ENCODE peak calls at places on chromosomes 4 and X, in six cellular contexts. One of them, this sample, is unnamed.

GRCh38 chrX:34619920-34620319 is 37.2 kb downstream of the TMEM47 start:
- DNase-seq in lower lobe of right lung: no peak
- DNase-seq in colonic mucosa: no peak
- DNase-seq in left lung: no peak
- DNase-seq in Peyer's patch: no peak
- DNase-seq in heart right ventricle: no peak
- DNase-seq in this sample: no peak

GRCh38 chr4:122845760-122846159 is 19.1 kb downstream of the FGF2 start:
- DNase-seq in heart right ventricle: no peak
- DNase-seq in colonic mucosa: no peak
- DNase-seq in left lung: no peak
- DNase-seq in lower lobe of right lung: no peak
- DNase-seq in Peyer's patch: no peak
- DNase-seq in this sample: no peak

GRCh38 chrX:70262952-70263567 is 3.1 kb upstream of the P2RY4 start:
- DNase-seq in Peyer's patch: no peak
- DNase-seq in lower lobe of right lung: no peak
- DNase-seq in heart right ventricle: peak; percentile 14
- DNase-seq in left lung: peak; percentile 39
- DNase-seq in colonic mucosa: peak; percentile 56
- DNase-seq in this sample: peak; percentile 69

GRCh38 chr4:112523008-112523440 is 7.0 kb upstream of the NEUROG2 start:
- DNase-seq in colonic mucosa: no peak
- DNase-seq in left lung: no peak
- DNase-seq in Peyer's patch: peak; percentile 23
- DNase-seq in lower lobe of right lung: no peak
- DNase-seq in heart right ventricle: no peak
- DNase-seq in this sample: peak; percentile 24

GRCh38 chrX:74420194-74421035 is 878 bp upstream of the SLC16A2 start:
- DNase-seq in lower lobe of right lung: peak; percentile 63
- DNase-seq in left lung: peak; percentile 64
- DNase-seq in colonic mucosa: peak; percentile 51
- DNase-seq in heart right ventricle: peak; percentile 77
- DNase-seq in Peyer's patch: no peak
- DNase-seq in this sample: peak; percentile 47

GRCh38 chrX:47723689-47724088 is 64.7 kb upstream of the UXT start:
- DNase-seq in left lung: no peak
- DNase-seq in colonic mucosa: no peak
- DNase-seq in heart right ventricle: no peak
- DNase-seq in lower lobe of right lung: no peak
- DNase-seq in Peyer's patch: no peak
- DNase-seq in this sample: no peak

GRCh38 chrX:16807548-16807947 is 21.3 kb downstream of the TXLNG start:
- DNase-seq in heart right ventricle: no peak
- DNase-seq in Peyer's patch: no peak
- DNase-seq in left lung: no peak
- DNase-seq in colonic mucosa: no peak
- DNase-seq in lower lobe of right lung: no peak
- DNase-seq in this sample: no peak

GRCh38 chrX:1248381-1249061 is 20.1 kb upstream of the CSF2RA start:
- DNase-seq in heart right ventricle: peak; percentile 12
- DNase-seq in lower lobe of right lung: peak; percentile 49
- DNase-seq in colonic mucosa: no peak
- DNase-seq in Peyer's patch: no peak
- DNase-seq in left lung: no peak
- DNase-seq in this sample: no peak

GRCh38 chr4:153142700-153143438 is 61.4 kb upstream of the TRIM2 start:
- DNase-seq in colonic mucosa: peak; percentile 92
- DNase-seq in heart right ventricle: peak; percentile 62
- DNase-seq in Peyer's patch: peak; percentile 23
- DNase-seq in lower lobe of right lung: peak; percentile 80
- DNase-seq in left lung: peak; percentile 70
- DNase-seq in this sample: peak; percentile 86

GRCh38 chr4:81651500-81651899 is 179.8 kb upstream of the RASGEF1B start:
- DNase-seq in left lung: no peak
- DNase-seq in Peyer's patch: no peak
- DNase-seq in colonic mucosa: no peak
- DNase-seq in heart right ventricle: no peak
- DNase-seq in lower lobe of right lung: no peak
- DNase-seq in this sample: no peak

GRCh38 chrX:108090474-108091265 is 672 bp downstream of the PSMD10 start:
- DNase-seq in left lung: no peak
- DNase-seq in lower lobe of right lung: no peak
- DNase-seq in colonic mucosa: no peak
- DNase-seq in heart right ventricle: no peak
- DNase-seq in Peyer's patch: no peak
- DNase-seq in this sample: no peak

GRCh38 chrX:17020828-17021821 is 74.7 kb downstream of the REPS2 start:
- DNase-seq in Peyer's patch: no peak
- DNase-seq in heart right ventricle: no peak
- DNase-seq in lower lobe of right lung: no peak
- DNase-seq in left lung: no peak
- DNase-seq in colonic mucosa: no peak
- DNase-seq in this sample: no peak

GRCh38 chrX:57447856-57448255 is 144.0 kb upstream of the ZXDB start:
- DNase-seq in left lung: no peak
- DNase-seq in heart right ventricle: no peak
- DNase-seq in colonic mucosa: no peak
- DNase-seq in Peyer's patch: no peak
- DNase-seq in lower lobe of right lung: no peak
- DNase-seq in this sample: no peak

GRCh38 chrX:66074920-66075879 is 35.3 kb upstream of the VSIG4 start:
- DNase-seq in Peyer's patch: peak; percentile 53
- DNase-seq in heart right ventricle: peak; percentile 28
- DNase-seq in left lung: peak; percentile 71
- DNase-seq in lower lobe of right lung: peak; percentile 58
- DNase-seq in colonic mucosa: peak; percentile 23
- DNase-seq in this sample: no peak

GRCh38 chrX:13471269-13471668 is 98.1 kb upstream of the EGFL6 start:
- DNase-seq in colonic mucosa: no peak
- DNase-seq in Peyer's patch: no peak
- DNase-seq in lower lobe of right lung: no peak
- DNase-seq in heart right ventricle: no peak
- DNase-seq in left lung: no peak
- DNase-seq in this sample: no peak

GRCh38 chrX:13467243-13467642 is 102.2 kb upstream of the EGFL6 start:
- DNase-seq in left lung: no peak
- DNase-seq in colonic mucosa: no peak
- DNase-seq in lower lobe of right lung: no peak
- DNase-seq in heart right ventricle: no peak
- DNase-seq in Peyer's patch: no peak
- DNase-seq in this sample: no peak

GRCh38 chrX:13468096-13468495 is 101.3 kb upstream of the EGFL6 start:
- DNase-seq in heart right ventricle: no peak
- DNase-seq in colonic mucosa: no peak
- DNase-seq in left lung: no peak
- DNase-seq in Peyer's patch: no peak
- DNase-seq in lower lobe of right lung: no peak
- DNase-seq in this sample: no peak

GRCh38 chrX:13470680-13470967 is 98.8 kb upstream of the EGFL6 start:
- DNase-seq in colonic mucosa: no peak
- DNase-seq in heart right ventricle: no peak
- DNase-seq in Peyer's patch: no peak
- DNase-seq in left lung: no peak
- DNase-seq in lower lobe of right lung: no peak
- DNase-seq in this sample: no peak

GRCh38 chrX:13469963-13470679 is 99.3 kb upstream of the EGFL6 start:
- DNase-seq in colonic mucosa: no peak
- DNase-seq in heart right ventricle: no peak
- DNase-seq in Peyer's patch: no peak
- DNase-seq in lower lobe of right lung: no peak
- DNase-seq in left lung: no peak
- DNase-seq in this sample: no peak
- TF ChIP-seq CTCF in colonic mucosa: no peak
- TF ChIP-seq CTCF in heart right ventricle: no peak
- TF ChIP-seq CTCF in Peyer's patch: no peak
- TF ChIP-seq CTCF in lower lobe of right lung: no peak
- TF ChIP-seq CTCF in left lung: no peak
- TF ChIP-seq CTCF in this sample: no peak

GRCh38 chrX:150544222-150544787 is 24.1 kb upstream of the MTM1 start:
- DNase-seq in colonic mucosa: peak; percentile 45
- DNase-seq in left lung: no peak
- DNase-seq in lower lobe of right lung: no peak
- DNase-seq in heart right ventricle: no peak
- DNase-seq in Peyer's patch: no peak
- DNase-seq in this sample: peak; percentile 45
- H3K4me3 ChIP-seq in colonic mucosa: no peak overlapping the region
- H3K4me3 ChIP-seq in left lung: no peak overlapping the region
- H3K4me3 ChIP-seq in lower lobe of right lung: no peak overlapping the region
- H3K4me3 ChIP-seq in heart right ventricle: no peak overlapping the region
- H3K4me3 ChIP-seq in Peyer's patch: no peak overlapping the region
- H3K4me3 ChIP-seq in this sample: no peak overlapping the region

DNA sequence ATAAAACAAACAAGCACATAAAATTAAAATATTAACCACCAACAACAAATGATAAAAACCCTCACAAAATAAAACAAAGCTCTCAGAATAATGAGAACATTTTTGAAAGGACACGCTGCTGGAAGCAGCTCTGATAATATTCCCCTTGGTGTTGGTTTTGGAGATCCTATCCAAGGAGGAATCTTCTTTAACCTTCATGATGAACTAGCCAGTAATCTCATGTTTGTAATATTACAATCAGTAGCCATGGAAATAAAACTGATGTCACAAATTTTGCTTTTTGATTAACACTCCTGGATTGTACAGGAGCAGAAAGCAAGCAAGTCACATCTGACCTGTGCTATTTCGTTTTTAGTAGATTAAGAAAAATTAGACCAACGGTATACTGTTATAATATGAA is 154.0 kb downstream of the RASL11B start:
- DNase-seq in left lung: no peak
- DNase-seq in colonic mucosa: no peak
- DNase-seq in Peyer's patch: no peak
- DNase-seq in heart right ventricle: no peak
- DNase-seq in lower lobe of right lung: no peak
- DNase-seq in this sample: no peak
- TF ChIP-seq CTCF in left lung: no peak
- TF ChIP-seq CTCF in colonic mucosa: no peak
- TF ChIP-seq CTCF in Peyer's patch: no peak
- TF ChIP-seq CTCF in heart right ventricle: no peak
- TF ChIP-seq CTCF in lower lobe of right lung: no peak
- TF ChIP-seq CTCF in this sample: no peak

DNA sequence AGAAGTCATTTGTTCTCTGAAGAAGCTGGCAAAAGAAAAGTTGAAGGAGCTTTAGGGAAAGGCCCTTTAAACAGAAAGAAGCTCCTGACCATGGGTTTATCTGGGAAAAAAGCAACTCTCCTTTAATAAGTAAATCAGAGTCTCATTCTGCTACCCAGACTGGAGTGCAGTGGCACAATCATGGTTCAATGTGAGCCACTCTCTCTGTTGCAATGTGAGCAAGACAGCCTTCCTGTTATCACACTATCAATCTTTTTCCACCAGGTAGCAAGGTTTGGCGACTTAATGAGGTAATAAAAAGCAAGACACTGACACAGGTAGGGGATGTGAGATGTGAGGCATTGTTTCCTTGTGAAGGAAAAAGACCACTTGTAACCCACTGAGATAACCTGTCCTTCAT is 111.3 kb downstream of the SYNPO2 start:
- DNase-seq in colonic mucosa: no peak
- DNase-seq in lower lobe of right lung: no peak
- DNase-seq in left lung: no peak
- DNase-seq in heart right ventricle: no peak
- DNase-seq in Peyer's patch: no peak
- DNase-seq in this sample: no peak
- H3K4me3 ChIP-seq in colonic mucosa: no peak overlapping the region
- H3K4me3 ChIP-seq in lower lobe of right lung: no peak overlapping the region
- H3K4me3 ChIP-seq in left lung: no peak overlapping the region
- H3K4me3 ChIP-seq in heart right ventricle: peak overlapping the region; percentile 1
- H3K4me3 ChIP-seq in Peyer's patch: no peak overlapping the region
- H3K4me3 ChIP-seq in this sample: no peak overlapping the region

DNA sequence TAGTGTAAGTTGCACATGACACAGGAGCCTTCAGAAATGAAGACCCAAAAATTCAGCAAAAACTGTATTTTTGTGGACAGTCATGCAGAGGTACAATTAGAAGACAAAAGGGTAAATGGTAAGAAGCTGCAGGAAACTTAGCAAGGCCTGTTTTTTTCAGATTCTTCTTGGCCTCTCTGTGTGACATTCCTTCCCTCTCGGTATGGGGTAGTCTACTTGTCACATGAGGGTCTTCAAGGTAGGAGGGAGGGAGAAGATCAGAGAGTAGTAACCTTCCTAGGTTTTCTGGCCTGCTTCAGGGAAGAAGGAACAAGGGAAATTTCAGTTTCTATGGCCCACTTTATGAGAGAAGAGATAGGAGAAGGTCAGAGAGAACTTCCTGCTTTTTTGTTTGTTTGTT is 230.4 kb upstream of the PPP1R2C start:
- DNase-seq in lower lobe of right lung: no peak
- DNase-seq in heart right ventricle: no peak
- DNase-seq in Peyer's patch: no peak
- DNase-seq in colonic mucosa: no peak
- DNase-seq in left lung: no peak
- DNase-seq in this sample: no peak
- TF ChIP-seq CTCF in lower lobe of right lung: no peak
- TF ChIP-seq CTCF in heart right ventricle: no peak
- TF ChIP-seq CTCF in Peyer's patch: no peak
- TF ChIP-seq CTCF in colonic mucosa: no peak
- TF ChIP-seq CTCF in left lung: no peak
- TF ChIP-seq CTCF in this sample: no peak

GRCh38 chr4:78568640-78569261 is 17.2 kb downstream of the ANXA3 start:
- DNase-seq in colonic mucosa: no peak
- DNase-seq in left lung: no peak
- DNase-seq in lower lobe of right lung: no peak
- DNase-seq in Peyer's patch: no peak
- DNase-seq in heart right ventricle: no peak
- DNase-seq in this sample: no peak

GRCh38 chr4:78567502-78568075 is 16.0 kb downstream of the ANXA3 start:
- DNase-seq in left lung: no peak
- DNase-seq in Peyer's patch: no peak
- DNase-seq in lower lobe of right lung: no peak
- DNase-seq in heart right ventricle: no peak
- DNase-seq in colonic mucosa: no peak
- DNase-seq in this sample: no peak

GRCh38 chr4:78566834-78567501 is 15.4 kb downstream of the ANXA3 start:
- DNase-seq in colonic mucosa: no peak
- DNase-seq in Peyer's patch: no peak
- DNase-seq in lower lobe of right lung: no peak
- DNase-seq in heart right ventricle: no peak
- DNase-seq in left lung: no peak
- DNase-seq in this sample: no peak

GRCh38 chr4:78565971-78566372 is 14.4 kb downstream of the ANXA3 start:
- DNase-seq in lower lobe of right lung: no peak
- DNase-seq in heart right ventricle: no peak
- DNase-seq in colonic mucosa: no peak
- DNase-seq in Peyer's patch: no peak
- DNase-seq in left lung: no peak
- DNase-seq in this sample: no peak

GRCh38 chr4:78569291-78569821 is 17.8 kb downstream of the ANXA3 start:
- DNase-seq in left lung: no peak
- DNase-seq in lower lobe of right lung: no peak
- DNase-seq in Peyer's patch: no peak
- DNase-seq in heart right ventricle: no peak
- DNase-seq in colonic mucosa: no peak
- DNase-seq in this sample: no peak
- H3K4me3 ChIP-seq in left lung: no peak overlapping the region
- H3K4me3 ChIP-seq in lower lobe of right lung: no peak overlapping the region
- H3K4me3 ChIP-seq in Peyer's patch: no peak overlapping the region
- H3K4me3 ChIP-seq in heart right ventricle: no peak overlapping the region
- H3K4me3 ChIP-seq in colonic mucosa: no peak overlapping the region
- H3K4me3 ChIP-seq in this sample: no peak overlapping the region

GRCh38 chr4:123954220-123954619 is 557.6 kb downstream of the SPRY1 start:
- DNase-seq in heart right ventricle: no peak
- DNase-seq in lower lobe of right lung: no peak
- DNase-seq in left lung: no peak
- DNase-seq in Peyer's patch: no peak
- DNase-seq in colonic mucosa: no peak
- DNase-seq in this sample: no peak
- TF ChIP-seq CTCF in heart right ventricle: no peak
- TF ChIP-seq CTCF in lower lobe of right lung: no peak
- TF ChIP-seq CTCF in left lung: no peak
- TF ChIP-seq CTCF in Peyer's patch: no peak
- TF ChIP-seq CTCF in colonic mucosa: no peak
- TF ChIP-seq CTCF in this sample: no peak